ENCODE peak calls at places on chromosome 12, in eight cellular contexts. One of them, this sample, is unnamed.

GRCh38 chr12:49358548-49359141 is 8.6 kb upstream of the SPATS2 start:
- DNase-seq in stimulated activated naive CD8-positive, alpha-beta T cell treated with anti-CD3 and anti-CD28 coated beads, Interleukin-15, Interleukin-2, amounts not matched to agents 100 U/mL and 50 U/mL, for 24 hours: peak
- DNase-seq in amygdala: peak
- DNase-seq in H9: peak
- DNase-seq in A549: peak
- DNase-seq in activated T-helper 1 cell treated with Interleukin-2 at 50 U/mL for 16 hours: no peak
- DNase-seq in progenitor cell of endocrine pancreas: no peak
- DNase-seq in stimulated activated CD4-positive, alpha-beta T cell treated with anti-CD3 and anti-CD28 coated beads, Interleukin-1b, Interleukin-23, amount 100 ng/mL, for 4 hours: no peak
- DNase-seq in this sample: peak

GRCh38 chr12:8050600-8051250 is 15.4 kb downstream of the C3AR1 start:
- DNase-seq in stimulated activated naive CD8-positive, alpha-beta T cell treated with anti-CD3 and anti-CD28 coated beads, Interleukin-15, Interleukin-2, amounts not matched to agents 100 U/mL and 50 U/mL, for 24 hours: no peak
- DNase-seq in amygdala: no peak
- DNase-seq in H9: no peak
- DNase-seq in A549: no peak
- DNase-seq in activated T-helper 1 cell treated with Interleukin-2 at 50 U/mL for 16 hours: no peak
- DNase-seq in progenitor cell of endocrine pancreas: no peak
- DNase-seq in stimulated activated CD4-positive, alpha-beta T cell treated with anti-CD3 and anti-CD28 coated beads, Interleukin-1b, Interleukin-23, amount 100 ng/mL, for 4 hours: no peak
- DNase-seq in this sample: no peak

GRCh38 chr12:75657866-75658265 is 146.5 kb upstream of the KRR1 start:
- DNase-seq in stimulated activated naive CD8-positive, alpha-beta T cell treated with anti-CD3 and anti-CD28 coated beads, Interleukin-15, Interleukin-2, amounts not matched to agents 100 U/mL and 50 U/mL, for 24 hours: no peak
- DNase-seq in amygdala: no peak
- DNase-seq in H9: no peak
- DNase-seq in A549: no peak
- DNase-seq in activated T-helper 1 cell treated with Interleukin-2 at 50 U/mL for 16 hours: no peak
- DNase-seq in progenitor cell of endocrine pancreas: no peak
- DNase-seq in stimulated activated CD4-positive, alpha-beta T cell treated with anti-CD3 and anti-CD28 coated beads, Interleukin-1b, Interleukin-23, amount 100 ng/mL, for 4 hours: no peak
- DNase-seq in this sample: no peak

GRCh38 chr12:67161322-67161918 is 107.7 kb upstream of the CAND1 start:
- DNase-seq in stimulated activated naive CD8-positive, alpha-beta T cell treated with anti-CD3 and anti-CD28 coated beads, Interleukin-15, Interleukin-2, amounts not matched to agents 100 U/mL and 50 U/mL, for 24 hours: peak
- DNase-seq in amygdala: no peak
- DNase-seq in H9: peak
- DNase-seq in A549: peak
- DNase-seq in activated T-helper 1 cell treated with Interleukin-2 at 50 U/mL for 16 hours: no peak
- DNase-seq in progenitor cell of endocrine pancreas: no peak
- DNase-seq in stimulated activated CD4-positive, alpha-beta T cell treated with anti-CD3 and anti-CD28 coated beads, Interleukin-1b, Interleukin-23, amount 100 ng/mL, for 4 hours: no peak
- DNase-seq in this sample: peak

GRCh38 chr12:319116-319515 is 56.5 kb upstream of the SLC6A13 start:
- DNase-seq in stimulated activated naive CD8-positive, alpha-beta T cell treated with anti-CD3 and anti-CD28 coated beads, Interleukin-15, Interleukin-2, amounts not matched to agents 100 U/mL and 50 U/mL, for 24 hours: no peak
- DNase-seq in amygdala: no peak
- DNase-seq in H9: no peak
- DNase-seq in A549: no peak
- DNase-seq in activated T-helper 1 cell treated with Interleukin-2 at 50 U/mL for 16 hours: no peak
- DNase-seq in progenitor cell of endocrine pancreas: no peak
- DNase-seq in stimulated activated CD4-positive, alpha-beta T cell treated with anti-CD3 and anti-CD28 coated beads, Interleukin-1b, Interleukin-23, amount 100 ng/mL, for 4 hours: no peak
- DNase-seq in this sample: no peak

GRCh38 chr12:63064080-63064479 is 86.9 kb downstream of the AVPR1A start:
- DNase-seq in stimulated activated naive CD8-positive, alpha-beta T cell treated with anti-CD3 and anti-CD28 coated beads, Interleukin-15, Interleukin-2, amounts not matched to agents 100 U/mL and 50 U/mL, for 24 hours: no peak
- DNase-seq in amygdala: no peak
- DNase-seq in H9: no peak
- DNase-seq in A549: no peak
- DNase-seq in activated T-helper 1 cell treated with Interleukin-2 at 50 U/mL for 16 hours: no peak
- DNase-seq in progenitor cell of endocrine pancreas: no peak
- DNase-seq in stimulated activated CD4-positive, alpha-beta T cell treated with anti-CD3 and anti-CD28 coated beads, Interleukin-1b, Interleukin-23, amount 100 ng/mL, for 4 hours: no peak
- DNase-seq in this sample: no peak

GRCh38 chr12:21065845-21066244 is 65.1 kb upstream of the SLCO1B1 start:
- DNase-seq in stimulated activated naive CD8-positive, alpha-beta T cell treated with anti-CD3 and anti-CD28 coated beads, Interleukin-15, Interleukin-2, amounts not matched to agents 100 U/mL and 50 U/mL, for 24 hours: no peak
- DNase-seq in amygdala: no peak
- DNase-seq in H9: no peak
- DNase-seq in A549: no peak
- DNase-seq in activated T-helper 1 cell treated with Interleukin-2 at 50 U/mL for 16 hours: no peak
- DNase-seq in progenitor cell of endocrine pancreas: no peak
- DNase-seq in stimulated activated CD4-positive, alpha-beta T cell treated with anti-CD3 and anti-CD28 coated beads, Interleukin-1b, Interleukin-23, amount 100 ng/mL, for 4 hours: no peak
- DNase-seq in this sample: no peak

GRCh38 chr12:52515319-52515646 is 4.9 kb downstream of the KRT5 start:
- DNase-seq in stimulated activated naive CD8-positive, alpha-beta T cell treated with anti-CD3 and anti-CD28 coated beads, Interleukin-15, Interleukin-2, amounts not matched to agents 100 U/mL and 50 U/mL, for 24 hours: no peak
- DNase-seq in amygdala: no peak
- DNase-seq in H9: no peak
- DNase-seq in A549: no peak
- DNase-seq in activated T-helper 1 cell treated with Interleukin-2 at 50 U/mL for 16 hours: no peak
- DNase-seq in progenitor cell of endocrine pancreas: no peak
- DNase-seq in stimulated activated CD4-positive, alpha-beta T cell treated with anti-CD3 and anti-CD28 coated beads, Interleukin-1b, Interleukin-23, amount 100 ng/mL, for 4 hours: no peak
- DNase-seq in this sample: no peak

GRCh38 chr12:58503731-58504520 is 416.4 kb downstream of the LRIG3 start:
- DNase-seq in stimulated activated naive CD8-positive, alpha-beta T cell treated with anti-CD3 and anti-CD28 coated beads, Interleukin-15, Interleukin-2, amounts not matched to agents 100 U/mL and 50 U/mL, for 24 hours: no peak
- DNase-seq in amygdala: no peak
- DNase-seq in H9: no peak
- DNase-seq in A549: no peak
- DNase-seq in activated T-helper 1 cell treated with Interleukin-2 at 50 U/mL for 16 hours: no peak
- DNase-seq in progenitor cell of endocrine pancreas: no peak
- DNase-seq in stimulated activated CD4-positive, alpha-beta T cell treated with anti-CD3 and anti-CD28 coated beads, Interleukin-1b, Interleukin-23, amount 100 ng/mL, for 4 hours: no peak
- DNase-seq in this sample: no peak

GRCh38 chr12:45464699-45465098 is 248.8 kb downstream of the ANO6 start:
- DNase-seq in stimulated activated naive CD8-positive, alpha-beta T cell treated with anti-CD3 and anti-CD28 coated beads, Interleukin-15, Interleukin-2, amounts not matched to agents 100 U/mL and 50 U/mL, for 24 hours: no peak
- DNase-seq in amygdala: no peak
- DNase-seq in H9: peak
- DNase-seq in A549: no peak
- DNase-seq in activated T-helper 1 cell treated with Interleukin-2 at 50 U/mL for 16 hours: no peak
- DNase-seq in progenitor cell of endocrine pancreas: no peak
- DNase-seq in stimulated activated CD4-positive, alpha-beta T cell treated with anti-CD3 and anti-CD28 coated beads, Interleukin-1b, Interleukin-23, amount 100 ng/mL, for 4 hours: no peak
- DNase-seq in this sample: no peak

GRCh38 chr12:104310751-104311297 is 7.3 kb downstream of the EID3 start:
- DNase-seq in stimulated activated naive CD8-positive, alpha-beta T cell treated with anti-CD3 and anti-CD28 coated beads, Interleukin-15, Interleukin-2, amounts not matched to agents 100 U/mL and 50 U/mL, for 24 hours: no peak
- DNase-seq in amygdala: no peak
- DNase-seq in H9: no peak
- DNase-seq in A549: no peak
- DNase-seq in activated T-helper 1 cell treated with Interleukin-2 at 50 U/mL for 16 hours: no peak
- DNase-seq in progenitor cell of endocrine pancreas: no peak
- DNase-seq in stimulated activated CD4-positive, alpha-beta T cell treated with anti-CD3 and anti-CD28 coated beads, Interleukin-1b, Interleukin-23, amount 100 ng/mL, for 4 hours: no peak
- DNase-seq in this sample: no peak

GRCh38 chr12:113980054-113980453 is 13.9 kb upstream of the RBM19 start:
- DNase-seq in stimulated activated naive CD8-positive, alpha-beta T cell treated with anti-CD3 and anti-CD28 coated beads, Interleukin-15, Interleukin-2, amounts not matched to agents 100 U/mL and 50 U/mL, for 24 hours: no peak
- DNase-seq in amygdala: no peak
- DNase-seq in H9: no peak
- DNase-seq in A549: no peak
- DNase-seq in activated T-helper 1 cell treated with Interleukin-2 at 50 U/mL for 16 hours: no peak
- DNase-seq in progenitor cell of endocrine pancreas: no peak
- DNase-seq in stimulated activated CD4-positive, alpha-beta T cell treated with anti-CD3 and anti-CD28 coated beads, Interleukin-1b, Interleukin-23, amount 100 ng/mL, for 4 hours: no peak
- DNase-seq in this sample: no peak

GRCh38 chr12:72030272-72030671 is 91.6 kb downstream of the TPH2 start:
- DNase-seq in stimulated activated naive CD8-positive, alpha-beta T cell treated with anti-CD3 and anti-CD28 coated beads, Interleukin-15, Interleukin-2, amounts not matched to agents 100 U/mL and 50 U/mL, for 24 hours: no peak
- DNase-seq in amygdala: no peak
- DNase-seq in H9: no peak
- DNase-seq in A549: no peak
- DNase-seq in activated T-helper 1 cell treated with Interleukin-2 at 50 U/mL for 16 hours: no peak
- DNase-seq in progenitor cell of endocrine pancreas: no peak
- DNase-seq in stimulated activated CD4-positive, alpha-beta T cell treated with anti-CD3 and anti-CD28 coated beads, Interleukin-1b, Interleukin-23, amount 100 ng/mL, for 4 hours: no peak
- DNase-seq in this sample: no peak

This sample was measured in G401.